ENCODE peak calls at places on chromosomes 13 and 19, in five cellular contexts. Z, S, N, H and O are unnamed samples.

GRCh38 chr19:51020988-51021651 is 1.6 kb upstream of the KLK10 start:
- DNase-seq in Z (no peak), S (peak; percentile 51), N (no peak), H (peak; percentile 69), O (peak; percentile 71)

GRCh38 chr13:110070511-110071120 is 236.3 kb downstream of the COL4A1 start:
- DNase-seq in Z (no peak), S (peak; percentile 60), N (no peak), H (no peak), O (no peak)

GRCh38 chr13:71659427-71659826 is 207.6 kb downstream of the DACH1 start:
- DNase-seq in Z (no peak), S (no peak), N (no peak), H (no peak), O (no peak)

GRCh38 chr13:100130092-100130491 is 41.2 kb downstream of the PCCA start:
- DNase-seq in Z (no peak), S (no peak), N (no peak), H (no peak), O (no peak)

GRCh38 chr13:80082396-80083096 is 258.4 kb downstream of the SPRY2 start:
- DNase-seq in Z (no peak), S (peak; percentile 64), N (no peak), H (no peak), O (peak; percentile 45)

GRCh38 chr13:93547886-93548285 is 321.3 kb downstream of the GPC6 start:
- DNase-seq in Z (no peak), S (no peak), N (no peak), H (no peak), O (no peak)

GRCh38 chr19:42397315-42398166 is 7.4 kb upstream of the CNFN start:
- DNase-seq in Z (no peak), S (no peak), N (no peak), H (no peak), O (no peak)

GRCh38 chr19:8259142-8259921 is 48.8 kb downstream of the CD320 start:
- DNase-seq in Z (no peak), S (no peak), N (no peak), H (no peak), O (no peak)

GRCh38 chr19:14632286-14632685 is 42.4 kb downstream of the ADGRE3 start:
- DNase-seq in Z (no peak), S (peak; percentile 6), N (no peak), H (no peak), O (peak; percentile 64)

GRCh38 chr13:73061478-73062275 is 2.9 kb downstream of the KLF5 start:
- DNase-seq in Z (no peak), S (no peak), N (no peak), H (no peak), O (no peak)

GRCh38 chr13:112240076-112240475 is 136.1 kb upstream of the SPACA7 start:
- DNase-seq in Z (no peak), S (no peak), N (no peak), H (no peak), O (no peak)

GRCh38 chr13:28624707-28625432 is 34.1 kb upstream of the POMP start:
- DNase-seq in Z (no peak), S (no peak), N (no peak), H (no peak), O (no peak)

GRCh38 chr13:63449549-63449948 is 2033.9 kb upstream of the PCDH20 start:
- DNase-seq in Z (no peak), S (no peak), N (no peak), H (no peak), O (peak; percentile 6)

GRCh38 chr19:35063940-35064818 is 22.7 kb downstream of the HPN start:
- DNase-seq in Z (no peak), S (peak; percentile 75), N (no peak), H (no peak), O (peak; percentile 36)

GRCh38 chr19:10603873-10604459 is 16.9 kb upstream of the AP1M2 start:
- DNase-seq in Z (no peak), S (no peak), N (peak; percentile 17), H (no peak), O (no peak)

GRCh38 chr13:49604570-49604969 is 19.2 kb upstream of the RCBTB1 start:
- DNase-seq in Z (no peak), S (no peak), N (no peak), H (no peak), O (no peak)

GRCh38 chr13:112448621-112449544 is 72.7 kb downstream of the SPACA7 start:
- DNase-seq in Z (no peak), S (no peak), N (no peak), H (no peak), O (no peak)

GRCh38 chr19:55550321-55550650 is 4.9 kb upstream of the SBK3 start:
- DNase-seq in Z (no peak), S (peak; percentile 14), N (no peak), H (no peak), O (no peak)

GRCh38 chr13:62875118-62875640 is 1459.5 kb upstream of the PCDH20 start:
- DNase-seq in Z (no peak), S (no peak), N (no peak), H (peak; percentile 60), O (no peak)

GRCh38 chr19:35262101-35262761 is 6.5 kb upstream of the USF2 start:
- DNase-seq in Z (no peak), S (no peak), N (no peak), H (no peak), O (no peak)

GRCh38 chr13:47859129-47859528 is 141.9 kb downstream of the SUCLA2 start:
- DNase-seq in Z (no peak), S (no peak), N (no peak), H (no peak), O (no peak)

GRCh38 chr13:59356607-59357006 is 807.1 kb downstream of the DIAPH3 start:
- DNase-seq in Z (peak; percentile 86), S (no peak), N (no peak), H (no peak), O (no peak)

GRCh38 chr19:32519023-32519422 is 62.0 kb upstream of the PDCD5 start:
- DNase-seq in Z (no peak), S (no peak), N (no peak), H (no peak), O (no peak)

GRCh38 chr19:7534531-7534980 is 961 bp upstream of the PNPLA6 start:
- DNase-seq in Z (no peak), S (peak; percentile 89), N (no peak), H (no peak), O (no peak)

GRCh38 chr13:30017880-30018279 is 167.5 kb upstream of the UBL3 start:
- DNase-seq in Z (no peak), S (no peak), N (no peak), H (no peak), O (no peak)

GRCh38 chr19:28234637-28235036 is 978.3 kb downstream of the UQCRFS1 start:
- DNase-seq in Z (no peak), S (no peak), N (no peak), H (no peak), O (no peak)

GRCh38 chr13:110265682-110266430 is 41.1 kb downstream of the COL4A1 start:
- DNase-seq in Z (peak; percentile 60), S (no peak), N (no peak), H (no peak), O (no peak)

GRCh38 chr19:29934781-29935180 is 7.3 kb upstream of the URI1 start:
- DNase-seq in Z (no peak), S (no peak), N (no peak), H (no peak), O (no peak)

GRCh38 chr19:17468302-17469091 is 1.8 kb upstream of the SLC27A1 start:
- DNase-seq in Z (peak; percentile 83), S (no peak), N (no peak), H (no peak), O (no peak)

GRCh38 chr13:108158746-108159145 is 56.6 kb downstream of the LIG4 start:
- DNase-seq in Z (no peak), S (no peak), N (no peak), H (no peak), O (no peak)

GRCh38 chr13:45238945-45239795 is 38.3 kb upstream of the KCTD4 start:
- DNase-seq in Z (no peak), S (peak; percentile 63), N (no peak), H (no peak), O (no peak)

GRCh38 chr19:10858204-10858828 is 10.1 kb downstream of the C19orf38 start:
- DNase-seq in Z (no peak), S (no peak), N (no peak), H (no peak), O (no peak)